ENCODE peak calls at places on chromosomes 2 and 18, in nine cellular contexts. O, R, P, C, T, Q, N, V and F are unnamed samples.

GRCh38 chr2:136527560-136527959 is 237.8 kb upstream of the THSD7B start:
- DNase-seq in O (no peak), R (no peak), P (no peak), C (peak), T (peak), Q (no peak), N (peak), V (peak), F (no peak)

GRCh38 chr2:227351639-227352038 is 26.6 kb downstream of the MFF start:
- DNase-seq in O (no peak), R (no peak), P (no peak), C (no peak), T (no peak), Q (no peak), N (peak), V (peak), F (no peak)

GRCh38 chr2:151043484-151043883 is 218.2 kb downstream of the RBM43 start:
- DNase-seq in O (no peak), R (no peak), P (peak), C (peak), T (no peak), Q (peak), N (no peak), V (no peak), F (no peak)

GRCh38 chr2:86221066-86221684 is 21.9 kb downstream of the MRPL35 start:
- DNase-seq in O (peak), R (peak), P (peak), C (peak), T (no peak), Q (peak), N (peak), V (peak), F (no peak)

GRCh38 chr2:171316220-171316619 is 117.6 kb downstream of the METTL8 start:
- DNase-seq in O (no peak), R (no peak), P (no peak), C (no peak), T (peak), Q (peak), N (no peak), V (no peak), F (no peak)

GRCh38 chr2:12988279-12988678 is 271.5 kb downstream of the TRIB2 start:
- DNase-seq in O (no peak), R (no peak), P (no peak), C (no peak), T (no peak), Q (no peak), N (no peak), V (no peak), F (no peak)

GRCh38 chr2:151999058-151999457 is 99.8 kb downstream of the CACNB4 start:
- DNase-seq in O (no peak), R (peak), P (peak), C (peak), T (no peak), Q (peak), N (peak), V (peak), F (no peak)

GRCh38 chr18:36187826-36188721 is 777 bp downstream of the MOCOS start:
- DNase-seq in O (peak), R (no peak), P (no peak), C (peak), T (peak), Q (peak), N (no peak), V (peak), F (peak)

GRCh38 chr2:102073168-102073724 is 69.3 kb upstream of the IL1R1 start:
- DNase-seq in O (no peak), R (no peak), P (no peak), C (no peak), T (no peak), Q (no peak), N (no peak), V (no peak), F (no peak)

GRCh38 chr2:102066554-102066953 is 74.8 kb downstream of the IL1R2 start:
- DNase-seq in O (no peak), R (no peak), P (no peak), C (no peak), T (no peak), Q (no peak), N (no peak), V (no peak), F (no peak)

GRCh38 chr2:102072741-102073140 is 69.8 kb upstream of the IL1R1 start:
- DNase-seq in O (no peak), R (no peak), P (no peak), C (no peak), T (no peak), Q (peak), N (no peak), V (no peak), F (no peak)

GRCh38 chr2:102069311-102069974 is 73.1 kb upstream of the IL1R1 start:
- DNase-seq in O (peak), R (no peak), P (no peak), C (no peak), T (no peak), Q (no peak), N (no peak), V (no peak), F (no peak)

GRCh38 chr2:102070058-102070642 is 72.4 kb upstream of the IL1R1 start:
- DNase-seq in O (no peak), R (peak), P (peak), C (no peak), T (peak), Q (peak), N (no peak), V (no peak), F (peak)
- TF ChIP-seq CTCF in O (no peak), R (peak), P (no peak), C (no peak), T (peak), Q (peak), N (no peak), V (no peak), F (peak)

GRCh38 chr2:219496247-219496646 is 2.4 kb upstream of the GMPPA start:
- DNase-seq in O (no peak), R (no peak), P (no peak), C (no peak), T (no peak), Q (no peak), N (no peak), V (no peak), F (no peak)

GRCh38 chr2:219496781-219497494 is 1.8 kb upstream of the GMPPA start:
- DNase-seq in O (no peak), R (no peak), P (no peak), C (no peak), T (no peak), Q (no peak), N (no peak), V (no peak), F (no peak)

GRCh38 chr2:219494952-219495530 is 3.6 kb upstream of the GMPPA start:
- DNase-seq in O (no peak), R (no peak), P (no peak), C (no peak), T (no peak), Q (no peak), N (no peak), V (no peak), F (no peak)

GRCh38 chr2:219497495-219498279 is 1.0 kb upstream of the GMPPA start:
- DNase-seq in O (peak), R (peak), P (peak), C (peak), T (peak), Q (peak), N (peak), V (peak), F (peak)

GRCh38 chr2:219495531-219496122 is 3.1 kb upstream of the GMPPA start:
- DNase-seq in O (no peak), R (peak), P (peak), C (peak), T (no peak), Q (peak), N (peak), V (peak), F (peak)
- TF ChIP-seq CTCF in O (peak), R (peak), P (peak), C (peak), T (peak), Q (peak), N (peak), V (peak), F (peak)

DNA sequence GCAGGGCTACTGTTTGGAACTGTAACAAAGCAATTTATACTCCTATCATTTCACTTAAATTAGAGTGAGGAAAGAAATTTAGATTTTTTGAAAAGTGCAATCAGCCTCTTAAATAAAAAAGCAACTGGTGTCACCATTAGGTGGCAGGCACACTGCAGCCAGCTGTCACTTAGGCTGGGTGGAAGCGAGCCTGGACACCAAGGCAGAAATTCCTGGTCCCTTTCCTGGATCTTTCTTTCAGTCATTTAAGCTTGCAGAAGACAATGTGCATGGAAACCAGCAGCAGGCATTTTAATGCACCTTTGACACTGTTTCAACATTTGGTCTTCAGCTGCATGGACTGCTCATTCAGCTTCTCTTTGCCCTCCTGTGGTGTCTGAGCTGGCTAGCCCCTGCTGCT is 61.0 kb downstream of the AQP4 start:
- DNase-seq in O (no peak), R (no peak), P (no peak), C (no peak), T (no peak), Q (no peak), N (peak), V (no peak), F (no peak)
- TF ChIP-seq CTCF in O (peak), R (peak), P (no peak), C (no peak), T (peak), Q (no peak), N (peak), V (peak), F (no peak)

DNA sequence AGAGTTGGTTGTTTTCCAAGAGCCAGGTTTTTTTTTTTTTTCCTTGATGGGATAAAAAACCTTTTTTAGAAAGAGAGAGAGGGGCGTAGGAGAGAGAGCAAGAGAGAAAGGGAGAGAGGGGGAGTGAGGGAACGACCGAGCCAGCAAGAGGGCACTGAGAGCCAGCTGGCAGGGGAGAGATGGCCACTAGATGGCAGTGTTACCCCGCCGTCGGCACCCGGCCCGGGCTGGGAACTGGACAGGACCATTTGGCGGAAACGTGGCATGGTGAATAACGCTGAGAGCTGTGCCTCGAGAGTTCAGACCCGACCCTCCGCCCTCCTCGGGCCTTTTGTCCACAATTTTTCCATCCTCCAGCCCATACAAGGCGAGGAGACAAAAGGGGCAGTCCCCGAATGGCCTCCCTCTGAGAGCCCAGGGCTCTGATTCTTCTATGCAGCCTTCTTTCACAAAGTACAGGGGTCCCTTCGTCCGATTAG is 286.7 kb upstream of the VRK2 start:
- DNase-seq in O (peak), R (peak), P (peak), C (peak), T (peak), Q (peak), N (peak), V (peak), F (peak)
- TF ChIP-seq CTCF in O (peak), R (peak), P (peak), C (peak), T (peak), Q (peak), N (peak), V (peak), F (peak)